ENCODE peak calls at places on chromosomes 11 and 22, in eight cellular contexts. D is transverse colon, B is adrenal gland, W is fibroblast of mammary gland, S is neural crest cell, Q is B cell, E is uterus, V is AG04450. C is an unnamed sample.

GRCh38 chr22:16970446-16970845 is 37.6 kb downstream of the GAB4 start:
- DNase-seq in D (no peak), B (no peak), W (no peak), S (no peak), Q (no peak), E (no peak), V (no peak), C (no peak)

GRCh38 chr11:118911880-118912741 is 13.6 kb downstream of the BCL9L start:
- DNase-seq in D (peak; percentile 85), B (peak; percentile 97), W (peak; percentile 88), S (no peak), Q (no peak), E (peak; percentile 95), V (peak; percentile 75), C (no peak)

GRCh38 chr22:26722159-26722558 is 64.8 kb downstream of the MIAT start:
- DNase-seq in D (no peak), B (no peak), W (peak; percentile 53), S (no peak), Q (no peak), E (no peak), V (no peak), C (no peak)

GRCh38 chr11:40421187-40421586 is 1038.3 kb downstream of the LRRC4C start:
- DNase-seq in D (no peak), B (no peak), W (no peak), S (no peak), Q (no peak), E (no peak), V (no peak), C (no peak)

GRCh38 chr11:33027846-33028536 is 11.4 kb upstream of the TCP11L1 start:
- DNase-seq in D (no peak), B (no peak), W (no peak), S (no peak), Q (no peak), E (no peak), V (no peak), C (no peak)

GRCh38 chr22:39115976-39116621 is 19.1 kb downstream of the APOBEC3H start:
- DNase-seq in D (no peak), B (no peak), W (no peak), S (no peak), Q (no peak), E (no peak), V (no peak), C (no peak)

GRCh38 chr11:134785660-134786284 is 373.7 kb upstream of the B3GAT1 start:
- DNase-seq in D (no peak), B (no peak), W (no peak), S (no peak), Q (no peak), E (no peak), V (no peak), C (no peak)

GRCh38 chr11:215581-216037 is 8.1 kb downstream of the RIC8A start:
- DNase-seq in D (no peak), B (no peak), W (no peak), S (no peak), Q (no peak), E (no peak), V (no peak), C (no peak)

GRCh38 chr11:72582206-72583176 is 91.7 kb downstream of the PDE2A start:
- DNase-seq in D (no peak), B (peak; percentile 5), W (no peak), S (no peak), Q (no peak), E (no peak), V (no peak), C (no peak)

GRCh38 chr11:105211806-105212531 is 72.4 kb upstream of the CARD18 start:
- DNase-seq in D (no peak), B (no peak), W (no peak), S (no peak), Q (no peak), E (no peak), V (no peak), C (no peak)

GRCh38 chr22:33823552-33823951 is 96.7 kb downstream of the LARGE1 start:
- DNase-seq in D (no peak), B (peak; percentile 88), W (no peak), S (no peak), Q (no peak), E (no peak), V (no peak), C (no peak)

GRCh38 chr11:134041791-134042696 is 26.8 kb upstream of the JAM3 start:
- DNase-seq in D (no peak), B (no peak), W (no peak), S (no peak), Q (no peak), E (no peak), V (no peak), C (no peak)

GRCh38 chr22:46378499-46379300 is 43.2 kb downstream of the TRMU start:
- DNase-seq in D (no peak), B (no peak), W (no peak), S (no peak), Q (no peak), E (no peak), V (no peak), C (no peak)

GRCh38 chr22:49889071-49889470 is 29.2 kb downstream of the ALG12 start:
- DNase-seq in D (no peak), B (no peak), W (no peak), S (no peak), Q (no peak), E (no peak), V (no peak), C (no peak)

GRCh38 chr11:102733232-102733875 is 8.6 kb upstream of the MMP8 start:
- DNase-seq in D (peak; percentile 72), B (peak; percentile 35), W (peak; percentile 54), S (peak; percentile 40), Q (peak; percentile 23), E (no peak), V (no peak), C (peak; percentile 57)

GRCh38 chr11:111300569-111300968 is 2.2 kb downstream of the POU2AF3 start:
- DNase-seq in D (no peak), B (no peak), W (no peak), S (no peak), Q (no peak), E (no peak), V (no peak), C (no peak)

GRCh38 chr11:111301004-111301839 is 2.9 kb downstream of the POU2AF3 start:
- DNase-seq in D (no peak), B (no peak), W (no peak), S (no peak), Q (no peak), E (no peak), V (no peak), C (no peak)

GRCh38 chr11:111297696-111298095 is 650 bp upstream of the POU2AF3 start:
- DNase-seq in D (no peak), B (no peak), W (no peak), S (no peak), Q (no peak), E (no peak), V (no peak), C (no peak)

GRCh38 chr11:111298466-111299110 is at the start of gene POU2AF3:
- DNase-seq in D (no peak), B (no peak), W (no peak), S (no peak), Q (no peak), E (no peak), V (no peak), C (no peak)

DNA sequence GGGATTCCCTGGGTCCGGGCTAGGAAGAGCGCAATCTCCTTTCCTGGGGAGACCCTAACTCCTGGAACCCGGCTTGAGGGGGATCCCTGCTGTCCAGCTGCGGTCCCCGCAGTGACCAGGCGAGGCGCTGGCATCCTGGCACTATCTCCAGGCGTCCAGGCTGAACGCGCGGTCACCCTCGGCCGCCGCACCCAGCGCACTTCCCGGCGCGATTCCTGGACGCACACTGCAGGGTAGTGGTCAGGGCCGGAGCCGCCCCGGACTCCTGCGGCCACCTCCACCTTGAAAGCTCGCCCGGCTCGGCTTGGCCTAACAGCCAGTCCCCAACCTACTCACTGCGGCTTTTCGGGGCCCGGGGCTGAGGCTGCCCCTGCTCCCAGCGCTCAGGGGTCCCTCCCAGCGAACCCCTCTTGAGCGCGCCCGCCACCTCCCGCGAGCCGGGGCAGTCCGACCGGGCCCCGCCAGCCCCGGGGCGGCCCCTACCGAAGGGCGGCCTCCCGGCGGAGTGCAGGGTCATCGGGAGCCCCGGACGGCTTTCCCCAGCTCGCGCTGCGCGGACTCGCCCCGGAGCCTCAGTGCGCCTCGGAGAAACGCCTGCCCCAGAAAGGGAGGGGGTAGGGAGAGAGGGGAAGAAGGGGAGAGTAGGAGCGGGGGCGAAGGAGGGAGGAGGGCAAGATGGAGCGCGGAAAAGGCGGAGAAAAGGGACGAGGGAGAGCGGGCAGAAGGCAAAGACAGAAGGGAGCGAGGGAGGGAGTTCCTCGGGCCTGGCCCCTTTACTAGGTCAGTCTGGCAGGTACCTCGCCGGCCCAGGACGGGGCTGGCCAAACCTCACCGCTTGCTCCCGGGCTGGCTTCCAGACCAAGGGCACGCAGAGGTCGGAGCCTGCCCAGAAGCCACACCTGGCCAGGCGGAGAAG is 1.0 kb downstream of the POU2AF3 start:
- DNase-seq in D (peak; percentile 73), B (peak; percentile 75), W (peak; percentile 33), S (peak; percentile 71), Q (peak; percentile 46), E (peak; percentile 60), V (no peak), C (peak; percentile 75)
- TF ChIP-seq CTCF in D (peak; percentile 52), B (peak; percentile 77), W (peak; percentile 44), S (peak; percentile 62), Q (peak; percentile 37), E (peak; percentile 78), V (peak; percentile 56), C (peak; percentile 48)

DNA sequence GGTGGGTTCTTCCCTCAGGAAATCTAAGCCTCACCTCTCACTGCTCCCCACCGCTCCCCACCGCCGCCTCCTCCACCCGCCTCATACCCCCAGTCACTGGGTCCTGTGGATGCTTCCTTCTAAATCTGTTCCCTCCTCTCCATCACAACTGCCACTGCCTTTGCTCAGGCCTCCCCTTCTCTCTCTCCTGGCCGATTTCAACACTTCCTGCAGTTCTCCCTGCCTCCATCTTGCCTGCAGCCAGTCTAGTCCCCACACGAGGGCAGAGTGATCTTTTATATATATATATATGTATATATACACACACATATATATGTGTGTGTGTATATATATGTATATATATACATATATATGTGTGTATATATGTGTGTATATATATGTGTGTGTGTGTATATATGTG is 27.8 kb downstream of the CREB3L1 start:
- DNase-seq in D (no peak), B (no peak), W (no peak), S (no peak), Q (no peak), E (no peak), V (no peak), C (no peak)
- TF ChIP-seq CTCF in D (no peak), B (no peak), W (no peak), S (no peak), Q (no peak), E (no peak), V (no peak), C (no peak)

GRCh38 chr11:10627306-10627705 is 58.8 kb upstream of the LYVE1 start:
- DNase-seq in D (no peak), B (no peak), W (no peak), S (no peak), Q (no peak), E (no peak), V (no peak), C (no peak)
- TF ChIP-seq CTCF in D (no peak), B (no peak), W (no peak), S (no peak), Q (no peak), E (no peak), V (no peak), C (no peak)

DNA sequence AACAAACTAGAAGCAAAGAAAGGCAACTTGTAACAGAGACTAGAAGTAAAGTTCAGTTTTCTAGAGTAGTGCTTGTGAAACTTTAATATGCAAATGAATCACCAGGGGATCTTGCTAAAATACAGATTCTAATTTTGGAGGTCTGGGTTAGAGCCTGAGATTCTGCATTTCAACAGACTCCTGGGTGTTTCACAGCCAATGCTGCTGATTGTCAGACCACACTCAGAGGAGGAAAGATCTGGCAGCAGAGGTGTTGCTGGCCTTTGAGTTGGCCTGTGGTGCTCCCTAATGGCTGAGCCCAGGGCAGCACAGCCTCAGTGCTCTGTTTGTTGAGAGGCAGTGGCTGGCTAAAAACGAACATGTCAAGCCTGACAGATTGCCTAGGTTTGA is 5.4 kb downstream of the CRY2 start:
- DNase-seq in D (no peak), B (no peak), W (no peak), S (no peak), Q (no peak), E (no peak), V (no peak), C (peak; percentile 70)
- TF ChIP-seq CTCF in D (no peak), B (no peak), W (no peak), S (no peak), Q (no peak), E (no peak), V (no peak), C (peak; percentile 51)

C was measured in GM13977.